ENCODE peak calls at places on chromosomes 3 and 15, in seven cellular contexts. A is esophagus muscularis mucosa, W is GM12891, K is stomach, N is suprapubic skin, T is breast epithelium, J is K562. Y is an unnamed sample.

GRCh38 chr15:79132361-79132760 is 41.8 kb upstream of the RASGRF1 start:
- DNase-seq in A (peak), W (no peak), N (no peak), T (no peak), J (no peak), K (no peak), Y (no peak)

GRCh38 chr15:71709808-71710418 is 100.4 kb upstream of the NR2E3 start:
- DNase-seq in N (no peak), K (no peak), T (no peak), W (no peak), J (no peak), A (no peak), Y (no peak)

GRCh38 chr3:3675186-3675585 is 124.0 kb upstream of the LRRN1 start:
- DNase-seq in A (no peak), N (no peak), W (no peak), T (no peak), K (no peak), J (no peak), Y (no peak)

GRCh38 chr3:43298292-43298691 is 12.0 kb downstream of the SNRK start:
- DNase-seq in A (no peak), N (no peak), K (no peak), J (no peak), T (no peak), W (no peak), Y (no peak)

GRCh38 chr3:14137004-14137403 is 12.2 kb downstream of the TMEM43 start:
- DNase-seq in A (no peak), J (no peak), K (peak), W (no peak), N (no peak), T (no peak), Y (no peak)

GRCh38 chr3:194051554-194052175 is 84.3 kb upstream of the HES1 start:
- DNase-seq in K (no peak), N (no peak), A (no peak), J (peak), T (no peak), W (no peak), Y (no peak)

GRCh38 chr3:158105710-158106438 is at the start of gene SHOX2:
- DNase-seq in K (peak), N (peak), W (no peak), J (peak), T (no peak), A (no peak), Y (no peak)

GRCh38 chr3:189320511-189320910 is 148.7 kb downstream of the TPRG1 start:
- DNase-seq in J (no peak), N (no peak), K (no peak), A (no peak), W (no peak), T (no peak), Y (no peak)

GRCh38 chr3:147318900-147319299 is 87.4 kb downstream of the ZIC4 start:
- DNase-seq in W (no peak), N (no peak), A (no peak), T (no peak), K (no peak), J (no peak), Y (no peak)

GRCh38 chr3:125679258-125679657 is 84.0 kb upstream of the OSBPL11 start:
- DNase-seq in W (no peak), K (no peak), A (no peak), N (no peak), T (no peak), J (peak), Y (no peak)

GRCh38 chr3:197811343-197811742 is 20.3 kb downstream of the LRCH3 start:
- DNase-seq in J (no peak), A (no peak), T (no peak), K (no peak), W (no peak), N (peak), Y (no peak)

GRCh38 chr3:115727135-115727534 is 103.8 kb downstream of the GAP43 start:
- DNase-seq in W (no peak), T (no peak), A (no peak), N (no peak), J (no peak), K (no peak), Y (no peak)

GRCh38 chr3:115725800-115726199 is 102.5 kb downstream of the GAP43 start:
- DNase-seq in T (no peak), W (no peak), A (no peak), N (no peak), K (no peak), J (no peak), Y (no peak)

DNA sequence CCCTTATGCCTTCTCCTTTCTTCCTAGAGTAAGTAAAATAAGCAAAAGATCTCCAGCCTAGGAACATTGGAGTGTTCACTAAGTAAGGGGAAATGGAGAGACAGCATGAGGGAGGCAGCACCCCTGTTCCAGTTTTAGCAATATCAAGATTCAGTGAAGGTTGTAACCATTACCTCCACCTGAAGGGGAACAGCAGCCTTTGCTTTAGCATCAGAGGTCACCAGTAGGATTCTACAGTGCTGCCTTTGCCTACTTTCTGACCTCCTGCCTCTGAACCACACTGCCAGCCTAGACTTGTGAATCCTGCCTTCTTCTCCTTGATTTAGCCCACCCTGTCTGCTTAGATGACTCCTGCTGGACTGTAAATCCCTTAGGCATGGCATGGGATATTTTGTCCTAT is 104.7 kb downstream of the GAP43 start:
- DNase-seq in J (no peak), N (no peak), T (no peak), W (no peak), K (no peak), A (no peak), Y (no peak)
- TF ChIP-seq POLR2AphosphoS5 in J (no peak), N (no peak), T (no peak), W (no peak), K (no peak), A (no peak), Y (no peak)

DNA sequence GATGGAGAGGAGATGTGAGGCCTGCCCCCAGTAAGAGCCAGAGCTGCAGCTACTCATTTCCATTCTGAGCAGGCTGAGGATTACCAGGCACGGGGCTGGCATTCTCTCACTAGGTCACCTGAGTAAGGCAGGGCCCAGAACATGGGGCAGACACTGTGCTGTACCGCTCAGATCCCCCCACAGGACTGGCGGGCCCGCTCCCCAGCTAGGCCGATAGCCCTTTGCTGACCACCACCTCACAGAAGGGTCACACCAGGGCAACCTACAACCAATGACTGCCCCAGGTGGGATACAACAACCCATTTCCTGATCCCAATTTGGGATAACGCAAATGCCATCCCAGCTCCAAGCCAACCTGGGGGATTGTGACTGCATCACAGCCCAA is 52.5 kb downstream of the OXNAD1 start:
- DNase-seq in N (no peak), W (no peak), T (no peak), J (no peak), A (peak), K (no peak), Y (no peak)
- TF ChIP-seq POLR2A in N (no peak), W (no peak), T (no peak), J (no peak), A (no peak), K (no peak), Y (no peak)

GRCh38 chr3:31305324-31305723 is 227.4 kb upstream of the STT3B start:
- DNase-seq in N (no peak), W (no peak), J (no peak), K (no peak), A (no peak), T (no peak), Y (no peak)
- TF ChIP-seq POLR2AphosphoS5 in N (no peak), W (no peak), J (no peak), K (no peak), A (no peak), T (no peak), Y (no peak)

GRCh38 chr15:68258684-68259083 is 18.9 kb upstream of the FEM1B start:
- DNase-seq in T (no peak), W (no peak), J (no peak), N (peak), K (no peak), A (no peak), Y (no peak)

GRCh38 chr15:68252925-68253534 is 23.5 kb upstream of the CLN6 start:
- DNase-seq in T (no peak), A (no peak), W (peak), J (peak), K (peak), N (no peak), Y (peak)

GRCh38 chr15:68261241-68261640 is 16.3 kb upstream of the FEM1B start:
- DNase-seq in W (no peak), J (no peak), N (no peak), T (no peak), A (no peak), K (no peak), Y (no peak)

GRCh38 chr15:68259883-68260282 is 17.7 kb upstream of the FEM1B start:
- DNase-seq in K (no peak), N (no peak), T (no peak), J (no peak), W (no peak), A (no peak), Y (no peak)

GRCh38 chr15:68256675-68257450 is 20.7 kb upstream of the FEM1B start:
- DNase-seq in T (peak), K (peak), N (peak), A (no peak), J (no peak), W (peak), Y (peak)
- TF ChIP-seq POLR2A in T (peak), K (no peak), N (peak), A (peak), J (no peak), W (no peak), Y (peak)

DNA sequence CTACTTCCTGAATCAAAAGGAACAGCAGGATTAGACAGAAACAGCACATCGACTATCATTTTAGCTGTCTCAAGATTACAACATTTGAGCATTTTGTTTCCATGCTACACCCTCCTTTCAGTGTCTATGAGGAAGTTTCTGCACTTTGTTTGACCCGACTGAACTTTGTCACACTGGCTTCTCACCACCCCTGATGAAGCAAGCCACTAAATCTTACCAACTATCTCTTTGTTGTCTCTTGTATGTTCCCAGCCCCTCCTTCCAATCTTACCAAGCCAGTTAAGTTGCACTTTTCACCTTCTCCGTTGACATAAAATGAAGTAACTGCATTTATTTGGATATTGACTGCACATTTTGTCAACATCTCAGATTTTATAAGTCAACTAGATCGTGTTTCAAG is 335.5 kb downstream of the MECOM start:
- DNase-seq in T (no peak), W (no peak), N (no peak), J (no peak), A (no peak), K (no peak), Y (peak)
- TF ChIP-seq POLR2AphosphoS5 in T (no peak), W (no peak), N (no peak), J (no peak), A (no peak), K (no peak), Y (peak)

GRCh38 chr15:75022808-75023193 is 589 bp upstream of the PPCDC start:
- DNase-seq in N (no peak), J (peak), W (no peak), T (no peak), K (no peak), A (no peak), Y (no peak)

GRCh38 chr15:75024102-75024636 is 779 bp downstream of the PPCDC start:
- DNase-seq in A (no peak), K (no peak), T (no peak), W (no peak), J (peak), N (no peak), Y (no peak)

GRCh38 chr15:75025548-75026260 is 2.3 kb downstream of the PPCDC start:
- DNase-seq in J (no peak), A (no peak), K (no peak), W (no peak), N (no peak), T (no peak), Y (no peak)

GRCh38 chr15:75025102-75025501 is 1.7 kb downstream of the PPCDC start:
- DNase-seq in K (no peak), A (no peak), W (no peak), J (no peak), N (no peak), T (no peak), Y (no peak)

GRCh38 chr15:75023194-75024101 is at the start of gene PPCDC:
- DNase-seq in W (peak), K (peak), A (peak), J (peak), T (peak), N (peak), Y (peak)
- TF ChIP-seq POLR2A in W (peak), K (peak), A (peak), J (peak), T (peak), N (peak), Y (peak)

GRCh38 chr15:44662478-44663409 is 718 bp downstream of the SPG11 start:
- DNase-seq in A (no peak), T (peak), N (peak), J (peak), K (peak), W (peak), Y (peak)
- TF ChIP-seq POLR2AphosphoS5 in A (no peak), T (no peak), N (no peak), J (peak), K (peak), W (no peak), Y (no peak)